ENCODE peak calls at places on chromosome 22, in seven cellular contexts. F, B, T, I, C, D and N are unnamed samples.
A peak's percentile ranks its signal among the peaks of the same experiment; 100 is the strongest.

GRCh38 chr22:17346578-17346977 is 22.7 kb upstream of the CECR2 start:
- ATAC-seq in F (no peak), D (no peak), C (no peak), B (no peak), T (no peak), I (no peak), N (no peak)

GRCh38 chr22:17785185-17786184 is 11.2 kb upstream of the BID start:
- ATAC-seq in D (peak; percentile 55), I (peak; percentile 69), T (peak; percentile 68), B (no peak), F (peak; percentile 82), C (peak; percentile 61), N (peak; percentile 61)

GRCh38 chr22:23856721-23857605 is 712 bp upstream of the SLC2A11 start:
- ATAC-seq in B (peak; percentile 77), D (peak; percentile 43), F (peak; percentile 52), I (peak; percentile 32), C (peak; percentile 64), T (peak; percentile 83), N (peak; percentile 66)

GRCh38 chr22:27952091-27952490 is 33.0 kb upstream of the PITPNB start:
- ATAC-seq in F (peak; percentile 57), C (no peak), I (no peak), B (no peak), T (no peak), D (no peak), N (peak; percentile 22)

GRCh38 chr22:46749682-46750529 is 11.9 kb upstream of the CERK start:
- ATAC-seq in F (no peak), B (no peak), D (no peak), T (no peak), C (no peak), I (no peak), N (no peak)

GRCh38 chr22:39234157-39234793 is 10.5 kb downstream of the PDGFB start:
- ATAC-seq in F (peak; percentile 42), D (no peak), I (no peak), T (no peak), B (peak; percentile 30), C (no peak), N (peak; percentile 61)

GRCh38 chr22:49900441-49901230 is 17.6 kb downstream of the ALG12 start:
- ATAC-seq in T (no peak), I (no peak), F (no peak), D (no peak), B (no peak), C (no peak), N (no peak)

GRCh38 chr22:28029201-28029948 is 110.3 kb upstream of the PITPNB start:
- ATAC-seq in T (peak; percentile 73), D (peak; percentile 92), B (peak; percentile 84), F (no peak), C (peak; percentile 80), I (no peak), N (peak; percentile 85)

GRCh38 chr22:39309881-39310714 is 9.3 kb downstream of the RPL3 start:
- ATAC-seq in T (peak; percentile 17), I (no peak), C (no peak), F (no peak), D (no peak), B (no peak), N (no peak)

GRCh38 chr22:28934026-28934425 is 50.7 kb downstream of the ZNRF3 start:
- ATAC-seq in F (no peak), I (no peak), C (no peak), D (no peak), B (no peak), T (no peak), N (no peak)

GRCh38 chr22:17836977-17837742 is 62.9 kb upstream of the BID start:
- ATAC-seq in B (peak; percentile 51), I (no peak), D (peak; percentile 68), T (no peak), F (no peak), C (peak; percentile 65), N (peak; percentile 71)

GRCh38 chr22:39597236-39597869 is 26.8 kb downstream of the CACNA1I start:
- ATAC-seq in C (peak; percentile 18), D (no peak), T (peak; percentile 13), I (no peak), B (peak; percentile 11), F (peak; percentile 43), N (no peak)

GRCh38 chr22:30557243-30557642 is 10.7 kb upstream of the SEC14L6 start:
- ATAC-seq in D (no peak), T (no peak), F (no peak), B (no peak), I (no peak), C (no peak), N (no peak)

GRCh38 chr22:31098633-31099110 is 8.7 kb downstream of the SELENOM start:
- ATAC-seq in F (peak; percentile 97), T (no peak), D (no peak), I (no peak), B (peak; percentile 26), C (no peak), N (peak; percentile 20)

GRCh38 chr22:49344196-49344595 is 483.5 kb downstream of the BRD1 start:
- ATAC-seq in C (no peak), T (no peak), I (no peak), D (no peak), F (no peak), B (no peak), N (no peak)

GRCh38 chr22:29623553-29624169 is 20.2 kb downstream of the NF2 start:
- ATAC-seq in C (no peak), F (no peak), T (peak; percentile 2), I (peak; percentile 75), D (no peak), B (no peak), N (no peak)

GRCh38 chr22:39534092-39534506 is 1.6 kb upstream of the RPS19BP1 start:
- ATAC-seq in D (no peak), F (no peak), T (no peak), C (no peak), I (no peak), B (no peak), N (no peak)

GRCh38 chr22:20396639-20397038 is 2.7 kb downstream of the ZNF74 start:
- ATAC-seq in D (no peak), C (no peak), F (no peak), T (no peak), B (no peak), I (no peak), N (no peak)

GRCh38 chr22:49658902-49659280 is 168.8 kb downstream of the BRD1 start:
- ATAC-seq in F (no peak), T (no peak), B (no peak), I (no peak), C (no peak), D (no peak), N (no peak)

GRCh38 chr22:39292002-39292401 is 27.4 kb downstream of the RPL3 start:
- ATAC-seq in D (peak; percentile 58), B (peak; percentile 15), I (no peak), C (no peak), T (peak; percentile 20), F (no peak), N (no peak)

GRCh38 chr22:24894220-24894975 is 52.1 kb downstream of the LHFPL7 start:
- ATAC-seq in I (no peak), D (peak; percentile 95), B (peak; percentile 92), F (peak; percentile 68), T (peak; percentile 95), C (peak; percentile 95), N (peak; percentile 95)

GRCh38 chr22:40818192-40818746 is 877 bp downstream of the SLC25A17 start:
- ATAC-seq in I (peak; percentile 11), F (peak; percentile 3), C (no peak), T (no peak), D (no peak), B (no peak), N (no peak)

GRCh38 chr22:44449683-44450425 is 48.2 kb downstream of the RTL6 start:
- ATAC-seq in I (no peak), B (peak; percentile 21), D (no peak), F (no peak), T (no peak), C (no peak), N (no peak)
- H3K27ac ChIP-seq in I (no peak overlapping the region), B (no peak overlapping the region), D (no peak overlapping the region), F (no peak overlapping the region), T (no peak overlapping the region), C (no peak overlapping the region), N (no peak overlapping the region)

DNA sequence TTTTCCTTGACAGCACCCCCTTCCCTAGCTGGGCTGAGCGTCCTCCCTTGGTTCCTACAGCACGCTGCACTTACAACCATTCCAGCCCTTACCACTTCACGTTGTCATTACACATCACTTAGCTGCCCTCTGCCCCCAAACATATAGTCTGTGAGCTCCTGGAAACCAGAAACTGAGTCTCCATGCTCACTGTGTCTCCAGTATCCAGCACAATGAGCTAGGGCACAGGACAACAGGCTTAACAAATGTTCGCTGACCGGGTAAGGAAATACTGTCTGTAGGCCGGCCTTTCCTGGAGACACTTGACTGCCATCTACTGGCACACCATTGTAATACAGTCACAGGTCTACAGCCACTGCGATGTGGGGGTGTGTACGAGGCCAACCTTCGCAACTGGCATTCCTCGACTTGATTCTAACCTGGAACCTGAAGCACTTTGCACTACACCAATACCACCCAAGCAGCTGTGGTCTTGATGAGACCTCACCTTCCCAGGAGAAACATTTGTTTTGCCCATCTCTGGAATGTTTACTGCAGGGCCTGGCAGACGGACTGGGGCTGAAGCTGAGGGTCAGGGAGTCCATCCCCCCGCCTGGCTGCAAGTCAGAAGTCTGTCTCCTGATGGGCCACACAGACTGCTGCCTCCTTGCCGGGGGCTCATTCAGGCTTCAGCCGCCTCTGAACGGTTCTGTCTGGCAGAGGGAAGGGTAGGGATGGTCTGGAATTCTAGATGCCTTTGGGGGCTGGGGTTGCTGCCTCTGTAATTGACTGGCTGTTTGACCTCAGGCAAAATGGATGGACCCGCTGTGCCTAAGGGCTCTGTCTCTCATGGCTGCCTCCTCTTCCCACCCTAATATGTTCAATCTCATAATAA is 72.0 kb downstream of the SYN3 start:
- ATAC-seq in I (no peak), C (peak; percentile 96), B (peak; percentile 95), F (peak; percentile 99), D (peak; percentile 78), T (peak; percentile 91), N (peak; percentile 96)
- H3K27ac ChIP-seq in I (no peak overlapping the region), C (peak overlapping the region; percentile 49), B (no peak overlapping the region), F (no peak overlapping the region), D (no peak overlapping the region), T (no peak overlapping the region), N (no peak overlapping the region)

DNA sequence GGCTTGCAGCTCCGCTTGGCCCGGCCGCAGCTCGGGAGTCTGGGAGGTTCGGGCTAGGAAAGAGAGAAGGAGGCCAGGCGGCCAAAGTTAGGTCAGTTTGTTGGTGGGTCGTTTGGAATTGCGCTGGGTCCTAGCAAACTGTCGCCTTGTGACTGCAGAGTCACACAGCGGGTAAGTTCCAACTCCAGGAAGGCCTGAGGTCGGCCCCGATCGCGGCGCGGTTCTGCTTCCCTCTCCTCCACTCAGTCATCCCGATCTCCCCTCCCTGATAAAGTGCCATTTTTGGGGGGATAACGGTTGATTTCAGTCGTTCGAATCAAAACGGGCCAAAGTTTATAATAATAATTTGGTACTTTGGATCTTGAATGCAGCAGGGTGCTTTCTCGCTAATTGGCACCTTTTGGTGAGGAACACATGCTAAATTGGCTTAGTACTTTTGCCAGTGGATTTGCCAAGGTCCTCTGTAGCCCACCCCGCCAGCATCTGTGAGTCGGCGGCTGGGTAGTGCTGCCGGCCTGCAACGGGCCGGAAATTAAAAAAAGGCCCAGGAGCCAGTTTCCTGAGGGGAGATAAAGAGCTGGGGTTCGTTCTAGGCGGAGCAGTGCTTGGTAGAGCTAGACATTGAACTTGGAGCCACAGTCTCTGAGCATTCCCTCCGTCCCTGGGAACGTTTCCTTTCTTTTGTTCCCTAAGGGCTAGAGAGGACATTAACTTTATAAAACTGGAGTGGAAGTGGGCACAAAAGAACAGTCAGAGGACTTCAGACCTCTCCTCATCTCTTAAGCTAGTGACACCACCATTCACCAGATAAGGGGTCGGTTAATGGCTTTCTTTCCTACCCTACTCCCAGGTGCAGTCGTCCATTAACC is 927 bp downstream of the UBE2L3 start:
- ATAC-seq in I (peak; percentile 35), D (peak; percentile 39), F (peak; percentile 62), C (peak; percentile 31), T (peak; percentile 48), B (peak; percentile 27), N (peak; percentile 11)
- H3K27ac ChIP-seq in I (peak overlapping the region; percentile 59), D (peak overlapping the region; percentile 87), F (peak overlapping the region; percentile 93), C (peak overlapping the region; percentile 93), T (peak overlapping the region; percentile 93), B (peak overlapping the region; percentile 89), N (peak overlapping the region; percentile 93)

GRCh38 chr22:44086759-44087158 is 62.7 kb downstream of the PARVB start:
- ATAC-seq in T (no peak), B (no peak), F (no peak), I (no peak), D (no peak), C (no peak), N (no peak)
- H3K27ac ChIP-seq in T (no peak overlapping the region), B (no peak overlapping the region), F (no peak overlapping the region), I (no peak overlapping the region), D (no peak overlapping the region), C (peak overlapping the region; percentile 1), N (no peak overlapping the region)